ENCODE peak calls at places on chromosomes 1 and 21, in five cellular contexts. L is IMR-90; E is adrenal gland; C is CD8-positive, alpha-beta T cell; X is Peyer's patch. I is an unnamed sample.

GRCh38 chr1:10866314-10867091 is 70.1 kb upstream of the CASZ1 start:
- DNase-seq in L (peak; percentile 48), E (no peak), C (peak; percentile 54), X (peak; percentile 62), I (no peak)

GRCh38 chr1:26035959-26036755 is 9.8 kb downstream of the SLC30A2 start:
- DNase-seq in L (peak; percentile 53), E (peak; percentile 89), C (peak; percentile 88), X (peak; percentile 93), I (peak; percentile 33)

GRCh38 chr1:78060857-78061563 is 15.2 kb downstream of the GIPC2 start:
- DNase-seq in L (no peak), E (no peak), C (no peak), X (no peak), I (no peak)

GRCh38 chr1:167431909-167432650 is 86.2 kb downstream of the CD247 start:
- DNase-seq in L (no peak), E (no peak), C (no peak), X (no peak), I (no peak)

GRCh38 chr1:203548917-203549708 is 55.2 kb downstream of the OPTC start:
- DNase-seq in L (no peak), E (no peak), C (no peak), X (no peak), I (no peak)

GRCh38 chr1:10897981-10898728 is 101.7 kb upstream of the CASZ1 start:
- DNase-seq in L (no peak), E (no peak), C (no peak), X (no peak), I (no peak)

GRCh38 chr1:42322577-42322976 is 12.5 kb downstream of the FOXJ3 start:
- DNase-seq in L (peak; percentile 49), E (no peak), C (no peak), X (no peak), I (no peak)

GRCh38 chr1:168920456-168921094 is 185.9 kb upstream of the ATP1B1 start:
- DNase-seq in L (peak; percentile 26), E (no peak), C (no peak), X (no peak), I (no peak)

GRCh38 chr1:7036393-7036792 is 251.1 kb downstream of the CAMTA1 start:
- DNase-seq in L (no peak), E (no peak), C (no peak), X (no peak), I (no peak)

GRCh38 chr1:98991127-98992003 is 13.3 kb downstream of the PLPPR5 start:
- DNase-seq in L (peak; percentile 93), E (no peak), C (no peak), X (no peak), I (no peak)

GRCh38 chr1:32421775-32422174 is 27.5 kb upstream of the BSDC1 start:
- DNase-seq in L (no peak), E (no peak), C (no peak), X (no peak), I (no peak)
- H3K9me3 ChIP-seq in L (no peaks in the 10 kb centered on the region), E (no peaks in the 10 kb centered on the region), C (no peaks in the 10 kb centered on the region), X (no peaks in the 10 kb centered on the region), I (no peaks in the 10 kb centered on the region)

GRCh38 chr1:229993060-229993459 is 74.0 kb upstream of the GALNT2 start:
- DNase-seq in L (no peak), E (no peak), C (no peak), X (no peak), I (no peak)

GRCh38 chr1:229989591-229990248 is 77.3 kb upstream of the GALNT2 start:
- DNase-seq in L (no peak), E (no peak), C (no peak), X (no peak), I (no peak)

GRCh38 chr1:229990326-229990725 is 76.7 kb upstream of the GALNT2 start:
- DNase-seq in L (no peak), E (no peak), C (no peak), X (no peak), I (no peak)

GRCh38 chr1:229991724-229992333 is 75.2 kb upstream of the GALNT2 start:
- DNase-seq in L (no peak), E (no peak), C (no peak), X (no peak), I (no peak)

DNA sequence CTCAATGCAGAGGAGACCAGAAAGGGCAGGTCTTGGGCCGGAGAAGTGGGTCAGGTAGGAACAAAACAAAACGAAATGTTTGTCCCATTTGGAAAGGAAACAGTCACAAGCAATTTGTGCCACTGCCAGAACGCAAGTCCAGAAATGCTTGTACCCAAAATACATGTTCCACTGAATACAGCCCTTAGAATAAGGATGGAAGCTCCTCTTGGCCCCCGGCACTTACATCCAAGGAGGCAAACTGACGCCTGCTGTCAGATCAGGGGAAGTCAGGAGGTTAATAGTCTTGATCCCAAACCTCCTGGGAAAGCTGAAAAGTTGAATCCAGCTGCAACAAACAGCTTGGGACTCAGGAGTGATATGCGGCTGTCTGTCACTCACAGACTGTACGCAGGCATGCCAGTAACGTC is 75.9 kb upstream of the GALNT2 start:
- DNase-seq in L (no peak), E (no peak), C (no peak), X (no peak), I (no peak)
- TF ChIP-seq CTCF in L (no peak), E (no peak), C (no peak), X (no peak), I (no peak)

GRCh38 chr1:152824964-152825363 is 2.3 kb upstream of the LCE1A start:
- DNase-seq in L (no peak), E (no peak), C (no peak), X (no peak), I (no peak)

GRCh38 chr1:152817309-152817708 is 5.5 kb downstream of the LCE1B start:
- DNase-seq in L (no peak), E (no peak), C (no peak), X (no peak), I (no peak)

GRCh38 chr1:152827173-152827572 is at the start of gene LCE1A:
- DNase-seq in L (no peak), E (no peak), C (no peak), X (no peak), I (no peak)

GRCh38 chr1:152823291-152823690 is 4.0 kb upstream of the LCE1A start:
- DNase-seq in L (no peak), E (no peak), C (no peak), X (no peak), I (no peak)
- H3K9me3 ChIP-seq in L (no peaks in the 10 kb centered on the region), E (no peaks in the 10 kb centered on the region), C (no peaks in the 10 kb centered on the region), X (no peaks in the 10 kb centered on the region), I (no peaks in the 10 kb centered on the region)

GRCh38 chr1:114956570-114956969 is 73.1 kb upstream of the TSHB start:
- DNase-seq in L (no peak), E (no peak), C (no peak), X (no peak), I (no peak)
- TF ChIP-seq CTCF in L (peak; percentile 20), E (peak; percentile 11), C (no peak), X (no peak), I (no peak)

GRCh38 chr1:238161955-238162354 is 271.2 kb upstream of the ZP4 start:
- DNase-seq in L (no peak), E (no peak), C (no peak), X (no peak), I (no peak)
- H3K9me3 ChIP-seq in L (peaks cover 7% of the 10 kb centered on the region), E (no peaks in the 10 kb centered on the region), C (no peaks in the 10 kb centered on the region), X (no peaks in the 10 kb centered on the region), I (peaks cover 2% of the 10 kb centered on the region)

DNA sequence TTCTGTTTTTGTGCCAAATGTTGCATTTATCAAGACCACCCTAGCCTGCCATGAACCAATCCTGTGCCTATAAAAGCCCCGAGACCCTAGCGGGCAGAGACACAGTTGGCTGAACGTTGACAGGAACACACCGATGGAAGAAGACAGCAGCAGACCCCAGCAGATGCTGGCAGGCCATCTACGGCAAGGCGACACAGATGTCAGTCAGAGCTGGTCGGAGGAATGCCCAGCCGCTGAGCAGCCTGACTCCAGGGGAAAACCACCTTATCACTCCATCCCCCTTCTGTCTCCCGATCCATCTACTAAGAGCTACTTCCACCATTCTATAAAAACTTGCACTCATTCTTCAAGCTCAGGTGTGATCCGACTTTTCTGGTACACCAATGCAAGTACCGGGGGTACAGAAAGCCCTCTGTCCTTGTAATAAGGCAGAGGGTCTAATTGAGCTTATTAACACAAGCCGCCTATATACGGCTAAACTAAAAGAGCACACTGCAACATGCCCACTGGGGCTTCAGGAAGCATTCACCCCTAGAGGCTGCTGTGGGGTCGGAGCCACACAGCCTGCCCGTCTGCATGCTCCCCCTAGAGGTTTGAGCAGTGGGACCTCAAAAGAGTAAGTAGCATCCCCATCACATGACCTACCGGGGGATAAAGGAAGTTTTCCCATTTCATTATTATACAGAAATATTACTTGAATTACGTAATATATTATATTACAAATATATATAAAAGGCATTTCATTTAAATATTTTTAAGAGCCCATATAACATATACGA is 1156.3 kb upstream of the B3GALT2 start:
- DNase-seq in L (no peak), E (no peak), C (no peak), X (no peak), I (no peak)
- TF ChIP-seq CTCF in L (no peak), E (no peak), C (no peak), X (no peak), I (no peak)

GRCh38 chr21:44405948-44406872 is 49.1 kb upstream of the LRRC3 start:
- DNase-seq in L (no peak), E (no peak), C (peak; percentile 35), X (no peak), I (no peak)

GRCh38 chr21:44407493-44407892 is 47.8 kb upstream of the LRRC3 start:
- DNase-seq in L (no peak), E (no peak), C (no peak), X (no peak), I (no peak)

GRCh38 chr21:44406953-44407352 is 48.4 kb upstream of the LRRC3 start:
- DNase-seq in L (no peak), E (no peak), C (no peak), X (no peak), I (no peak)

GRCh38 chr21:44403106-44404020 is 49.9 kb downstream of the TRPM2 start:
- DNase-seq in L (no peak), E (no peak), C (no peak), X (no peak), I (no peak)

GRCh38 chr21:44405091-44405947 is 50.0 kb upstream of the LRRC3 start:
- DNase-seq in L (no peak), E (no peak), C (peak; percentile 40), X (no peak), I (no peak)
- H3K9me3 ChIP-seq in L (peaks cover 30% of the 10 kb centered on the region), E (no peaks in the 10 kb centered on the region), C (no peaks in the 10 kb centered on the region), X (no peaks in the 10 kb centered on the region), I (no peaks in the 10 kb centered on the region)

GRCh38 chr1:109191377-109191776 is 22.3 kb upstream of the SARS1 start:
- DNase-seq in L (no peak), E (no peak), C (no peak), X (no peak), I (no peak)
- TF ChIP-seq CTCF in L (no peak), E (no peak), C (no peak), X (no peak), I (no peak)

GRCh38 chr21:30642564-30642963 is at the start of gene KRTAP20-3:
- DNase-seq in L (no peak), E (no peak), C (no peak), X (no peak), I (no peak)
- H3K9me3 ChIP-seq in L (peaks cover 6% of the 10 kb centered on the region), E (no peaks in the 10 kb centered on the region), C (no peaks in the 10 kb centered on the region), X (no peaks in the 10 kb centered on the region), I (no peaks in the 10 kb centered on the region)